ENCODE peak calls at places on chromosomes 12 and 14, in six cellular contexts. H is ovary, E is H1, Z is body of pancreas, J is BJ, B is thyroid gland. X is an unnamed sample.

GRCh38 chr12:49783917-49784676 is 42.7 kb downstream of the TMBIM6 start:
- DNase-seq in Z (peak; percentile 15), H (no peak), B (no peak), J (peak; percentile 63), E (no peak), X (peak; percentile 88)

GRCh38 chr12:2813573-2814185 is 1.2 kb downstream of the ITFG2 start:
- DNase-seq in E (no peak), J (no peak), H (no peak), B (peak; percentile 37), Z (peak; percentile 62), X (no peak)

GRCh38 chr12:92470608-92471021 is 232.2 kb upstream of the PLEKHG7 start:
- DNase-seq in E (no peak), B (no peak), J (no peak), H (no peak), Z (no peak), X (no peak)

GRCh38 chr12:18546399-18546798 is 191.4 kb downstream of the PLCZ1 start:
- DNase-seq in Z (no peak), E (no peak), H (no peak), J (no peak), B (peak; percentile 27), X (peak; percentile 24)

GRCh38 chr14:46672128-46672527 is 20.5 kb upstream of the RPL10L start:
- DNase-seq in E (no peak), H (no peak), J (no peak), Z (no peak), B (no peak), X (no peak)

GRCh38 chr14:21026251-21026987 is 1.6 kb upstream of the NDRG2 start:
- DNase-seq in Z (no peak), B (no peak), J (no peak), H (no peak), E (no peak), X (no peak)

GRCh38 chr14:56216631-56217379 is 98.6 kb downstream of the PELI2 start:
- DNase-seq in B (peak; percentile 63), Z (peak; percentile 51), H (peak; percentile 63), E (no peak), J (no peak), X (no peak)

GRCh38 chr12:93145086-93145485 is 216.0 kb upstream of the EEA1 start:
- DNase-seq in E (no peak), H (no peak), B (peak; percentile 43), Z (no peak), J (peak; percentile 74), X (no peak)

GRCh38 chr14:21039059-21039422 is 3.1 kb upstream of the RNASE7 start:
- DNase-seq in H (peak; percentile 92), Z (peak; percentile 94), E (no peak), B (peak; percentile 82), J (no peak), X (peak; percentile 20)

GRCh38 chr12:101793401-101793800 is 37.4 kb downstream of the GNPTAB start:
- DNase-seq in B (no peak), H (no peak), J (peak; percentile 31), Z (no peak), E (no peak), X (no peak)

GRCh38 chr12:89988556-89988955 is 279.9 kb upstream of the ATP2B1 start:
- DNase-seq in J (no peak), B (no peak), E (no peak), Z (no peak), H (no peak), X (no peak)

GRCh38 chr14:34538871-34539406 is 562 bp downstream of the EAPP start:
- DNase-seq in B (no peak), J (no peak), E (no peak), Z (no peak), H (no peak), X (no peak)

GRCh38 chr14:37230551-37231194 is 32.9 kb downstream of the MIPOL1 start:
- DNase-seq in E (no peak), H (no peak), Z (peak; percentile 56), J (peak; percentile 10), B (no peak), X (peak; percentile 25)

GRCh38 chr14:102824832-102825231 is 47.6 kb downstream of the TRAF3 start:
- DNase-seq in E (no peak), Z (no peak), H (no peak), J (no peak), B (peak; percentile 55), X (no peak)

GRCh38 chr14:79584679-79585078 is 626.6 kb downstream of the DIO2 start:
- DNase-seq in B (no peak), E (no peak), Z (peak; percentile 8), J (peak; percentile 83), H (no peak), X (peak; percentile 39)

GRCh38 chr12:42326466-42327226 is 679 bp downstream of the PPHLN1 start:
- DNase-seq in H (no peak), Z (peak; percentile 7), B (peak; percentile 3), E (no peak), J (no peak), X (no peak)

GRCh38 chr12:129961111-129961510 is 57.3 kb upstream of the TMEM132D start:
- DNase-seq in B (no peak), E (no peak), J (no peak), Z (no peak), H (no peak), X (no peak)

GRCh38 chr14:64465856-64466554 is 706 bp downstream of the AKAP5 start:
- DNase-seq in Z (peak; percentile 16), B (peak; percentile 15), E (no peak), H (peak; percentile 34), J (no peak), X (no peak)

GRCh38 chr12:104710940-104711725 is 247.0 kb downstream of the SLC41A2 start:
- DNase-seq in Z (no peak), E (no peak), J (peak; percentile 85), B (no peak), H (no peak), X (peak; percentile 85)

GRCh38 chr12:124921200-124922008 is 7.0 kb upstream of the UBC start:
- DNase-seq in J (no peak), B (peak; percentile 51), Z (peak; percentile 72), H (no peak), E (no peak), X (no peak)

GRCh38 chr12:113894717-113895116 is 71.4 kb downstream of the RBM19 start:
- DNase-seq in Z (no peak), H (no peak), B (peak; percentile 14), E (no peak), J (no peak), X (no peak)

GRCh38 chr12:83141460-83141994 is 454.8 kb downstream of the TMTC2 start:
- DNase-seq in B (no peak), H (no peak), E (no peak), Z (no peak), J (no peak), X (no peak)

GRCh38 chr12:120936197-120936596 is 32.0 kb upstream of the SPPL3 start:
- DNase-seq in J (no peak), E (no peak), B (no peak), Z (peak; percentile 39), H (no peak), X (no peak)

GRCh38 chr14:69573841-69574265 is 818 bp downstream of the CCDC177 start:
- DNase-seq in B (no peak), J (no peak), Z (no peak), E (no peak), H (no peak), X (no peak)

GRCh38 chr14:27049611-27050172 is 451.9 kb upstream of the NOVA1 start:
- DNase-seq in J (no peak), E (no peak), Z (no peak), H (no peak), B (no peak), X (no peak)

GRCh38 chr14:27050195-27050594 is 452.4 kb upstream of the NOVA1 start:
- DNase-seq in E (no peak), H (no peak), B (no peak), Z (no peak), J (no peak), X (no peak)
- TF ChIP-seq CTCF in E (no peak), H (no peak), B (no peak), Z (no peak), J (no peak), X (no peak)

GRCh38 chr12:71655907-71656306 is 7.7 kb downstream of the ZFC3H1 start:
- DNase-seq in J (no peak), E (no peak), H (no peak), Z (no peak), B (no peak), X (no peak)

GRCh38 chr12:71654200-71654599 is 9.4 kb downstream of the ZFC3H1 start:
- DNase-seq in B (no peak), Z (no peak), H (no peak), J (no peak), E (no peak), X (no peak)

GRCh38 chr12:71655495-71655894 is 8.2 kb downstream of the ZFC3H1 start:
- DNase-seq in E (no peak), Z (no peak), H (no peak), J (no peak), B (no peak), X (no peak)

GRCh38 chr12:71653137-71653536 is 10.5 kb downstream of the ZFC3H1 start:
- DNase-seq in Z (no peak), J (no peak), B (no peak), E (no peak), H (no peak), X (no peak)

GRCh38 chr12:71652656-71653055 is 11.0 kb downstream of the ZFC3H1 start:
- DNase-seq in Z (no peak), E (no peak), J (no peak), B (no peak), H (no peak), X (no peak)
- TF ChIP-seq CTCF in Z (no peak), E (no peak), J (no peak), B (no peak), H (no peak), X (no peak)

GRCh38 chr14:74573421-74574091 is 38.5 kb downstream of the LTBP2 start:
- DNase-seq in Z (no peak), J (no peak), B (peak; percentile 57), H (no peak), E (no peak), X (no peak)
- TF ChIP-seq CTCF in Z (no peak), J (no peak), B (peak; percentile 29), H (no peak), E (peak; percentile 65), X (no peak)

GRCh38 chr12:10501031-10501430 is 4.7 kb upstream of the EIF2S3B start:
- DNase-seq in E (no peak), H (no peak), B (no peak), J (no peak), Z (no peak), X (no peak)
- TF ChIP-seq CTCF in E (no peak), H (no peak), B (no peak), J (peak; percentile 35), Z (peak; percentile 2), X (peak; percentile 36)

GRCh38 chr14:96256420-96256819 is 410 bp downstream of the BDKRB1 start:
- DNase-seq in H (no peak), Z (no peak), B (no peak), E (no peak), J (no peak), X (peak; percentile 39)

GRCh38 chr14:96254696-96255095 is 1.3 kb upstream of the BDKRB1 start:
- DNase-seq in E (no peak), B (no peak), J (no peak), Z (no peak), H (no peak), X (no peak)

GRCh38 chr14:96257056-96257455 is 1.0 kb downstream of the BDKRB1 start:
- DNase-seq in E (no peak), B (no peak), H (no peak), J (no peak), Z (no peak), X (no peak)

GRCh38 chr14:96257900-96258299 is 1.9 kb downstream of the BDKRB1 start:
- DNase-seq in H (no peak), J (no peak), Z (no peak), B (no peak), E (no peak), X (no peak)

GRCh38 chr14:96255501-96256366 is at the start of gene BDKRB1:
- DNase-seq in H (no peak), J (peak; percentile 49), B (no peak), Z (no peak), E (no peak), X (peak; percentile 73)
- TF ChIP-seq CTCF in H (no peak), J (no peak), B (no peak), Z (no peak), E (no peak), X (no peak)

X was measured in AG09319.